ENCODE peak calls at places on chromosomes 5 and 9, in six cellular contexts. Z is ovary, G is A549, U is Peyer's patch, E is heart left ventricle, B is uterus. K is an unnamed sample.

GRCh38 chr5:43065384-43066230 is 25.5 kb upstream of the ANXA2R start:
- DNase-seq in Z (peak; percentile 69), G (peak; percentile 64), U (peak; percentile 47), E (peak; percentile 79), B (peak; percentile 55), K (peak; percentile 29)

GRCh38 chr5:77893225-77893860 is 117.2 kb upstream of the TBCA start:
- DNase-seq in Z (no peak), G (peak; percentile 83), U (no peak), E (peak; percentile 42), B (no peak), K (no peak)

GRCh38 chr5:122258241-122258640 is 53.8 kb upstream of the SNCAIP start:
- DNase-seq in Z (no peak), G (no peak), U (no peak), E (no peak), B (no peak), K (no peak)

GRCh38 chr5:138257583-138257982 is 16.8 kb downstream of the GFRA3 start:
- DNase-seq in Z (no peak), G (no peak), U (no peak), E (no peak), B (no peak), K (no peak)

GRCh38 chr9:77588319-77588937 is 59.7 kb downstream of the GNA14 start:
- DNase-seq in Z (no peak), G (peak; percentile 53), U (no peak), E (no peak), B (no peak), K (no peak)

GRCh38 chr9:113388833-113389232 is 12.0 kb upstream of the HDHD3 start:
- DNase-seq in Z (no peak), G (no peak), U (no peak), E (no peak), B (no peak), K (no peak)

GRCh38 chr5:42547146-42547545 is 123.9 kb downstream of the GHR start:
- DNase-seq in Z (no peak), G (peak; percentile 1), U (no peak), E (no peak), B (no peak), K (no peak)

GRCh38 chr5:50593681-50594080 is 72.8 kb upstream of the PARP8 start:
- DNase-seq in Z (no peak), G (no peak), U (peak; percentile 21), E (no peak), B (no peak), K (no peak)

GRCh38 chr9:137978262-137978714 is 100.7 kb downstream of the CACNA1B start:
- DNase-seq in Z (no peak), G (no peak), U (no peak), E (no peak), B (no peak), K (no peak)

GRCh38 chr5:177132504-177133118 is 962 bp upstream of the NSD1 start:
- DNase-seq in Z (no peak), G (no peak), U (peak; percentile 34), E (no peak), B (no peak), K (peak; percentile 23)

GRCh38 chr5:140175367-140176027 is 509 bp downstream of the CYSTM1 start:
- DNase-seq in Z (peak; percentile 84), G (peak; percentile 63), U (peak; percentile 75), E (peak; percentile 86), B (peak; percentile 70), K (peak; percentile 79)

GRCh38 chr5:142545653-142546322 is 140.1 kb downstream of the FGF1 start:
- DNase-seq in Z (no peak), G (no peak), U (no peak), E (no peak), B (no peak), K (no peak)

GRCh38 chr9:134916161-134916665 is 1.5 kb downstream of the FCN1 start:
- DNase-seq in Z (no peak), G (no peak), U (no peak), E (no peak), B (no peak), K (no peak)

GRCh38 chr5:94314507-94315170 is 303.8 kb downstream of the KIAA0825 start:
- DNase-seq in Z (no peak), G (no peak), U (no peak), E (no peak), B (no peak), K (no peak)

GRCh38 chr5:36600847-36601527 is 5.4 kb upstream of the SLC1A3 start:
- DNase-seq in Z (no peak), G (no peak), U (no peak), E (no peak), B (no peak), K (no peak)

GRCh38 chr9:125758986-125759811 is 12.0 kb downstream of the PBX3 start:
- DNase-seq in Z (no peak), G (no peak), U (no peak), E (peak; percentile 33), B (no peak), K (no peak)

GRCh38 chr5:154193176-154193575 is 2.6 kb downstream of the GALNT10 start:
- DNase-seq in Z (no peak), G (no peak), U (no peak), E (no peak), B (peak; percentile 38), K (no peak)

GRCh38 chr5:151684690-151685361 is 1.9 kb downstream of the SPARC start:
- DNase-seq in Z (peak; percentile 69), G (peak; percentile 74), U (no peak), E (peak; percentile 63), B (peak; percentile 77), K (peak; percentile 36)

GRCh38 chr9:35914307-35914807 is 5.1 kb downstream of the SPAAR start:
- DNase-seq in Z (peak; percentile 57), G (peak; percentile 66), U (no peak), E (peak; percentile 93), B (no peak), K (no peak)

GRCh38 chr5:157324237-157324636 is 58.3 kb downstream of the CYFIP2 start:
- DNase-seq in Z (no peak), G (peak; percentile 58), U (no peak), E (no peak), B (no peak), K (no peak)

GRCh38 chr5:17233488-17233887 is 16.1 kb downstream of the BASP1 start:
- DNase-seq in Z (no peak), G (no peak), U (no peak), E (no peak), B (no peak), K (no peak)

GRCh38 chr5:57102905-57103255 is 71.0 kb upstream of the GPBP1 start:
- DNase-seq in Z (no peak), G (peak; percentile 10), U (no peak), E (no peak), B (no peak), K (no peak)

GRCh38 chr9:134381671-134382505 is 55.6 kb downstream of the RXRA start:
- DNase-seq in Z (peak; percentile 56), G (no peak), U (peak; percentile 56), E (peak; percentile 66), B (no peak), K (no peak)

GRCh38 chr5:177036443-177036842 is 13.9 kb downstream of the ZNF346 start:
- DNase-seq in Z (no peak), G (no peak), U (no peak), E (no peak), B (no peak), K (no peak)

DNA sequence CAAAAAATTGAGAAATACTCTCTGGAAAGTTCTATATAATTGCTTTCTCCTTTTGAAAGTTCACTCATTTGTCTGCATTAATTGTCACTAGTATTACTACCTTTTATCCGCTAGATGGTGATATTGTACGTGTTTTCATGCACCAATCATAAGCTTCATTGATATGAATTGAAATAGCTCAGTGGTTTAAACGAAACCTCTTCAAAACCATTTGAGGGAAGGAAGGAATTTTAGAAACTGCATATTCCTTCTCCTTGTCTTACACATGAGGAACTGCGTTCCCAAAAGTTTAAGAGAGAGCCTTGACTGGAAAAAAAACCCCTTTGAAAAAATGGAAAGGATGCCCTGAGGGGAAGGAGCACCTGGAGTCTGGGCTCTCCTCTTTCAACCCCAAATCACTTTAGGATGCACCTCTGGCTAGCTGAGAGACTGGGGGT is 98.6 kb downstream of the YTHDC2 start:
- DNase-seq in Z (no peak), G (peak; percentile 35), U (no peak), E (no peak), B (no peak), K (no peak)
- TF ChIP-seq CTCF in Z (peak; percentile 30), G (peak; percentile 80), U (peak; percentile 71), E (peak; percentile 67), B (peak; percentile 67), K (peak; percentile 54)

DNA sequence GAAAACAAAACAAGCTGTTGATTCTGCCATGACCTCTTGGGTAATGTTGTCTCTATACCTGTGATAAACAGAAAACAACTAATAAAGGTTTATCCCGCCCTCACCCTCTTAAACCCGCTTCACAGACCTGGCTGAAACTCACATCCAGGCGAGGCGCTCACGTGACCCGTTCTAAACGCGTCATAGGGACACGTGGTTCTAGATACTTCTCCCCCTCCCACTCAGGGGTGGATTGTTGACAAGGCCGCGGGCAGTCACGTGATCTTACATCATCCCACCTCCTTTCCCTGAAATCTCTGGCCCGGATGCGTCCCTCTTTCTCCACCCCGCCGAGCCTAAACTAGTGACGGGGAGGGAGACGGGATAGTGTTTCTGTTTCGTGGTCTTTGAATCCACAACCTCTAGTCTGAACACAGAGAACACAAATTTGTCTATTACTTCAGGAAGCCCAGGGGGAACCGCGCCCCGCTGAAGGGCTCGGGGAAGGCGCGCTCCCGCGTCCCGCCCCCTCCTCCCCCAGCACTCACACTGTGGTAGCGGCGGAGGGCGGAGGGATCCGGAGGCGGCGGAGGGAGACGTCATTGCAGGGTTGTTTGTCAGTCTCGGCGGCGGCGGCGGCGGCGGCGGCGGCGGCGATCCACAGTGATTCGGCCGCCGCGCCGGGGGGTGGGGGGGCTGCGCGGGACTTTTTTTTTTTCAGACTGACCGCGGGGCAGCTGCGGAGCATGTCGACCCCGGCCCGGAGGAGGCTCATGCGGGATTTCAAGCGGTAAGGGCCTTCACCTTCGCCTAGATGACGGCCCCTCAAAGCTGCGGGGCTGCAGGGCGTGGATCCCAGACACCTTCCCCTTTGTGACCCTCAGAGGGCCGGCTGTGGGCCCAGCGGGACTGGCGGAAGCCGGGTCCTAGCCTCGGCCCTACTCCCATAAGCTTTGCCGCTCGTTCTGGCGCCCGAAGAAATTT is at the start of gene UBE2B:
- DNase-seq in Z (peak; percentile 97), G (peak; percentile 100), U (peak; percentile 100), E (peak; percentile 99), B (peak; percentile 96), K (peak; percentile 99)
- TF ChIP-seq POLR2A in Z (peak; percentile 94), G (no peak), U (peak; percentile 73), E (no peak), B (peak; percentile 73), K (peak; percentile 89)

GRCh38 chr5:175617447-175617846 is 40.4 kb upstream of the HRH2 start:
- DNase-seq in Z (no peak), G (no peak), U (no peak), E (peak; percentile 34), B (no peak), K (no peak)
- TF ChIP-seq CTCF in Z (no peak), G (no peak), U (peak; percentile 35), E (peak; percentile 15), B (no peak), K (no peak)

GRCh38 chr9:130015353-130016019 is 27.5 kb downstream of the FNBP1 start:
- DNase-seq in Z (no peak), G (no peak), U (no peak), E (no peak), B (no peak), K (no peak)
- TF ChIP-seq POLR2A in Z (no peak), G (no peak), U (no peak), E (no peak), B (no peak), K (no peak)

GRCh38 chr9:98916660-98917059 is 27.0 kb upstream of the COL15A1 start:
- DNase-seq in Z (peak; percentile 92), G (no peak), U (no peak), E (peak; percentile 87), B (peak; percentile 83), K (peak; percentile 39)
- TF ChIP-seq CTCF in Z (no peak), G (no peak), U (no peak), E (no peak), B (no peak), K (no peak)

K was measured in gastrocnemius medialis.